ENCODE peak calls at places on chromosomes 11 and 22, in ten cellular contexts. One of them, this sample, is unnamed.

GRCh38 chr11:35343033-35343598 is 76.2 kb downstream of the SLC1A2 start:
- DNase-seq in adrenal gland: no peak
- DNase-seq in IMR-90: no peak
- DNase-seq in A549: no peak
- DNase-seq in aorta: no peak
- DNase-seq in cardiac muscle cell: no peak
- DNase-seq in H9: no peak
- DNase-seq in CD8-positive, alpha-beta memory T cell: no peak
- DNase-seq in right atrium auricular region: no peak
- DNase-seq in left ventricle myocardium inferior: no peak
- DNase-seq in this sample: no peak

GRCh38 chr11:101030015-101030414 is 99.6 kb downstream of the PGR start:
- DNase-seq in right atrium auricular region: no peak
- DNase-seq in CD8-positive, alpha-beta memory T cell: no peak
- DNase-seq in left ventricle myocardium inferior: no peak
- DNase-seq in cardiac muscle cell: peak; percentile 4
- DNase-seq in adrenal gland: no peak
- DNase-seq in aorta: no peak
- DNase-seq in A549: no peak
- DNase-seq in H9: no peak
- DNase-seq in IMR-90: no peak
- DNase-seq in this sample: no peak

GRCh38 chr11:60939828-60940227 is 12.1 kb downstream of the SLC15A3 start:
- DNase-seq in CD8-positive, alpha-beta memory T cell: no peak
- DNase-seq in H9: no peak
- DNase-seq in aorta: no peak
- DNase-seq in adrenal gland: no peak
- DNase-seq in cardiac muscle cell: peak; percentile 71
- DNase-seq in left ventricle myocardium inferior: no peak
- DNase-seq in A549: no peak
- DNase-seq in IMR-90: peak; percentile 32
- DNase-seq in right atrium auricular region: no peak
- DNase-seq in this sample: no peak

GRCh38 chr11:1105183-1105565 is 30.5 kb downstream of the MUC2 start:
- DNase-seq in aorta: peak; percentile 54
- DNase-seq in adrenal gland: no peak
- DNase-seq in CD8-positive, alpha-beta memory T cell: no peak
- DNase-seq in cardiac muscle cell: no peak
- DNase-seq in right atrium auricular region: no peak
- DNase-seq in A549: no peak
- DNase-seq in H9: no peak
- DNase-seq in left ventricle myocardium inferior: no peak
- DNase-seq in IMR-90: no peak
- DNase-seq in this sample: no peak

GRCh38 chr11:78219493-78220217 is 30.9 kb downstream of the USP35 start:
- DNase-seq in A549: no peak
- DNase-seq in left ventricle myocardium inferior: no peak
- DNase-seq in IMR-90: no peak
- DNase-seq in CD8-positive, alpha-beta memory T cell: no peak
- DNase-seq in cardiac muscle cell: no peak
- DNase-seq in H9: peak; percentile 12
- DNase-seq in aorta: no peak
- DNase-seq in adrenal gland: no peak
- DNase-seq in right atrium auricular region: no peak
- DNase-seq in this sample: peak; percentile 29

GRCh38 chr22:48889209-48889830 is 938.4 kb downstream of the BRD1 start:
- DNase-seq in right atrium auricular region: peak; percentile 49
- DNase-seq in left ventricle myocardium inferior: peak; percentile 1
- DNase-seq in H9: peak; percentile 22
- DNase-seq in IMR-90: no peak
- DNase-seq in cardiac muscle cell: no peak
- DNase-seq in aorta: peak; percentile 45
- DNase-seq in A549: no peak
- DNase-seq in adrenal gland: no peak
- DNase-seq in CD8-positive, alpha-beta memory T cell: peak; percentile 7
- DNase-seq in this sample: peak; percentile 44

GRCh38 chr22:49500942-49501395 is 326.7 kb downstream of the BRD1 start:
- DNase-seq in IMR-90: no peak
- DNase-seq in CD8-positive, alpha-beta memory T cell: no peak
- DNase-seq in right atrium auricular region: no peak
- DNase-seq in A549: no peak
- DNase-seq in adrenal gland: no peak
- DNase-seq in left ventricle myocardium inferior: no peak
- DNase-seq in H9: no peak
- DNase-seq in cardiac muscle cell: no peak
- DNase-seq in aorta: no peak
- DNase-seq in this sample: no peak

GRCh38 chr11:119493712-119494111 is 70.7 kb upstream of the THY1 start:
- DNase-seq in left ventricle myocardium inferior: no peak
- DNase-seq in IMR-90: peak; percentile 25
- DNase-seq in cardiac muscle cell: peak; percentile 39
- DNase-seq in H9: peak; percentile 83
- DNase-seq in right atrium auricular region: no peak
- DNase-seq in CD8-positive, alpha-beta memory T cell: no peak
- DNase-seq in A549: no peak
- DNase-seq in adrenal gland: no peak
- DNase-seq in aorta: no peak
- DNase-seq in this sample: peak; percentile 97

GRCh38 chr11:2652857-2653643 is 46.7 kb downstream of the KCNQ1OT1 start:
- DNase-seq in left ventricle myocardium inferior: no peak
- DNase-seq in H9: no peak
- DNase-seq in right atrium auricular region: no peak
- DNase-seq in cardiac muscle cell: peak; percentile 23
- DNase-seq in CD8-positive, alpha-beta memory T cell: no peak
- DNase-seq in aorta: no peak
- DNase-seq in A549: no peak
- DNase-seq in adrenal gland: no peak
- DNase-seq in IMR-90: no peak
- DNase-seq in this sample: no peak

GRCh38 chr11:107708787-107709186 is 3.1 kb downstream of the SLN start:
- DNase-seq in A549: no peak
- DNase-seq in cardiac muscle cell: no peak
- DNase-seq in CD8-positive, alpha-beta memory T cell: no peak
- DNase-seq in right atrium auricular region: no peak
- DNase-seq in IMR-90: no peak
- DNase-seq in adrenal gland: no peak
- DNase-seq in left ventricle myocardium inferior: no peak
- DNase-seq in aorta: no peak
- DNase-seq in H9: no peak
- DNase-seq in this sample: no peak

GRCh38 chr11:11071483-11071882 is 213.6 kb upstream of the ZBED5 start:
- DNase-seq in right atrium auricular region: no peak
- DNase-seq in cardiac muscle cell: no peak
- DNase-seq in A549: no peak
- DNase-seq in IMR-90: no peak
- DNase-seq in CD8-positive, alpha-beta memory T cell: no peak
- DNase-seq in aorta: no peak
- DNase-seq in H9: no peak
- DNase-seq in left ventricle myocardium inferior: no peak
- DNase-seq in adrenal gland: no peak
- DNase-seq in this sample: no peak

GRCh38 chr11:10908215-10908990 is 50.5 kb upstream of the ZBED5 start:
- DNase-seq in aorta: no peak
- DNase-seq in left ventricle myocardium inferior: no peak
- DNase-seq in adrenal gland: no peak
- DNase-seq in CD8-positive, alpha-beta memory T cell: no peak
- DNase-seq in right atrium auricular region: no peak
- DNase-seq in IMR-90: peak; percentile 93
- DNase-seq in H9: peak; percentile 59
- DNase-seq in A549: peak; percentile 35
- DNase-seq in cardiac muscle cell: peak; percentile 95
- DNase-seq in this sample: no peak

GRCh38 chr11:71078482-71078881 is 173.9 kb downstream of the SHANK2 start:
- DNase-seq in IMR-90: no peak
- DNase-seq in CD8-positive, alpha-beta memory T cell: no peak
- DNase-seq in cardiac muscle cell: peak; percentile 4
- DNase-seq in right atrium auricular region: no peak
- DNase-seq in aorta: no peak
- DNase-seq in left ventricle myocardium inferior: no peak
- DNase-seq in A549: peak; percentile 38
- DNase-seq in H9: no peak
- DNase-seq in adrenal gland: no peak
- DNase-seq in this sample: no peak

DNA sequence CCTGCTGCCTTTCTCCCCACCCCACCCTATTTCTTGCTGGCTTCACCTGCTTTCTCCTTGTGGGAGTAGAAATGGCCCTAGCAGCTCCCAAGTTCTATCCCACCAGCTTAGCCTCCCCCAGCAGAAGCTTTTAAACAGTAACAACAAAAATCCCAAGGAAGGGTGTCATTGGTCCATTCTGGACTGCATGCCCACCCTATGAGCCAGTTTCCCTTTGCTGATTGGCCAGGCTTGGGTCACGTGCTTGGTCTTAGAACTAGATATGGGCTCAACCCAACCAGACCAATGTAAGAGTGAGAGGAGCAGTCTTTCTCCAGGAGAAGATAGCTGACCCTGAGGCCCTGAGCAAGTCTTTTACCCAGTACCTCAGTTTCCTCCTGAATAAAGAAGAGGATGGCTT is 2.3 kb downstream of the MTFP1 start:
- DNase-seq in left ventricle myocardium inferior: no peak
- DNase-seq in aorta: no peak
- DNase-seq in IMR-90: no peak
- DNase-seq in H9: no peak
- DNase-seq in CD8-positive, alpha-beta memory T cell: no peak
- DNase-seq in adrenal gland: no peak
- DNase-seq in right atrium auricular region: no peak
- DNase-seq in cardiac muscle cell: no peak
- DNase-seq in A549: no peak
- DNase-seq in this sample: no peak
- H3K4me1 ChIP-seq in left ventricle myocardium inferior: peaks cover 34% of the 10 kb centered on the region
- H3K4me1 ChIP-seq in aorta: no peaks in the 10 kb centered on the region
- H3K4me1 ChIP-seq in IMR-90: peaks cover 8% of the 10 kb centered on the region
- H3K4me1 ChIP-seq in H9: no peaks in the 10 kb centered on the region
- H3K4me1 ChIP-seq in CD8-positive, alpha-beta memory T cell: peaks cover 33% of the 10 kb centered on the region
- H3K4me1 ChIP-seq in adrenal gland: peaks cover 24% of the 10 kb centered on the region
- H3K4me1 ChIP-seq in right atrium auricular region: no peaks in the 10 kb centered on the region
- H3K4me1 ChIP-seq in cardiac muscle cell: no peaks in the 10 kb centered on the region
- H3K4me1 ChIP-seq in A549: peaks cover 10% of the 10 kb centered on the region
- H3K4me1 ChIP-seq in this sample: peaks cover 2% of the 10 kb centered on the region

DNA sequence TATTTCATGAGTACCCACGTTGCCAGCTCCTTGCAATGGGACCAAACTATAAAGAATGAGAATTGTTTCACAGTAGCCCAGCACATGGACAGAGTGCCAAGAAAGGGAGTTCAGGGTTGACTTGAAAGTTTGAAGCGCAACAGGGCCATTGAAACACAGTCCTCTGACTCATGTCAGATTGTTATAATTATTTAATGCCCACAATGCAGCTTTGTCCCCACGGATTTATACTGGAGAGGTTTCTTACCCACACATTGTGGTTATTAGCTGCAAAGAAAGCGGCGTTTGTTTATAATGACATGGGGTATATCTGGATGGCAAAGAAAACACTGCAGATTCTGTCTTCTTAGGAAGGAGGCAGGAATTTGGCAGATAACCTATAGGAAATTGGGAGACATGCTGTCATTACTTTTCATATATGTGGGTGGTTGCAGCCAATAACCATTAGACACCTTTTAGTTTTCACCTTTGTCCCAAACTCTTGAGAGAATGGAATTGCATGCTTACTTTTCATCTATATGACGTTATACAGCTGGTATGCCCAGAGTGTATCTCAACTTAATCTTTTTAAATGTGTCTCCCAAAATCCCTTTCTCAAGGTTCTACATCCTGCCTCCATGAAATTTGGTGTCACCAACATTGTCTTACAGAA is 143.6 kb downstream of the TEAD1 start:
- DNase-seq in left ventricle myocardium inferior: no peak
- DNase-seq in H9: no peak
- DNase-seq in A549: no peak
- DNase-seq in cardiac muscle cell: no peak
- DNase-seq in aorta: no peak
- DNase-seq in CD8-positive, alpha-beta memory T cell: no peak
- DNase-seq in right atrium auricular region: no peak
- DNase-seq in adrenal gland: no peak
- DNase-seq in IMR-90: peak; percentile 49
- DNase-seq in this sample: no peak
- H3K4me1 ChIP-seq in left ventricle myocardium inferior: peaks cover 65% of the 10 kb centered on the region
- H3K4me1 ChIP-seq in H9: peaks cover 2% of the 10 kb centered on the region
- H3K4me1 ChIP-seq in A549: peaks cover 55% of the 10 kb centered on the region
- H3K4me1 ChIP-seq in cardiac muscle cell: peaks cover 43% of the 10 kb centered on the region
- H3K4me1 ChIP-seq in aorta: no peaks in the 10 kb centered on the region
- H3K4me1 ChIP-seq in CD8-positive, alpha-beta memory T cell: no peaks in the 10 kb centered on the region
- H3K4me1 ChIP-seq in right atrium auricular region: no peaks in the 10 kb centered on the region
- H3K4me1 ChIP-seq in adrenal gland: peaks cover 28% of the 10 kb centered on the region
- H3K4me1 ChIP-seq in IMR-90: peaks cover 33% of the 10 kb centered on the region
- H3K4me1 ChIP-seq in this sample: no peaks in the 10 kb centered on the region

DNA sequence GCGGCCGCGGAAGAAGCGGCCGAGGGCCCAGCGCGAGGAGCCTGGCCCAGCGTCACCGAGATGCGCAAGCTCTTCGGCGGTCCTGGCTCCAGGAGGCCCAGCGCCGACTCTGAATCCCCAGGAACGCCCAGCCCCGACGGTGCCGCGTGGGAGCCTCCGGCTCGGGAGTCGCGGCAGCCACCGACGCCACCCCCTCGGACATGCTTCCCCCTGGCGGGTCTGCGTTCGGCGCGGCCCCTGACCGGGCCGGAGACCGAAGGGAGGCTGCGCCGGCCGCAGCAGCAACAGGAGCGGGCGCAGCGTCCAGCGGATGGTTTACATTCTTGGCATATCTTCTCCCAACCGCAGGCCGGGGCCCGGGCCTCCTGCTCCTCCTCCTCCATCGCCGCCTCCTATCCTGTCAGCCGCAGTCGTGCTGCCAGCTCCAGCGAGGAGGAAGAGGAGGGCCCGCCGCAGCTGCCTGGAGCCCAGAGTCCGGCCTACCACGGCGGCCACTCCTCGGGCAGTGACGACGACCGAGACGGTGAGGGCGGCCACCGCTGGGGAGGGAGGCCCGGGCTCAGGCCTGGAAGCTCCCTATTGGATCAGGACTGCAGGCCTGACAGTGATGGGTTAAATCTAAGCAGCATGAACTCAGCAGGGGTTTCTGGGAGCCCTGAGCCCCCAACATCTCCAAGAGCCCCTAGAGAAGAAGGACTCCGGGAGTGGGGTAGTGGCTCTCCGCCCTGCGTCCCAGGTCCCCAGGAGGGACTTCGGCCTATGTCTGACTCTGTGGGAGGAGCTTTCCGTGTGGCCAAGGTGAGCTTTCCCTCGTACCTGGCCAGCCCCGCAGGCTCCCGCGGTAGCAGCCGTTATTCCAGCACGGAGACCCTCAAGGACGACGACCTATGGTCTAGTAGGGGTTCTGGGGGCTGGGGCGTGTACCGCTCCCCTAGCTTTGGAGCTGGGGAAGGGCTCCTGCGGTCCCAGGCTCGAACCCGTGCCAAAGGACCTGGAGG is 1.2 kb downstream of the ARHGEF17 start:
- DNase-seq in adrenal gland: peak; percentile 66
- DNase-seq in aorta: peak; percentile 96
- DNase-seq in H9: peak; percentile 90
- DNase-seq in A549: peak; percentile 88
- DNase-seq in CD8-positive, alpha-beta memory T cell: no peak
- DNase-seq in cardiac muscle cell: peak; percentile 99
- DNase-seq in left ventricle myocardium inferior: peak; percentile 92
- DNase-seq in IMR-90: peak; percentile 96
- DNase-seq in right atrium auricular region: peak; percentile 94
- DNase-seq in this sample: peak; percentile 95
- H3K4me1 ChIP-seq in adrenal gland: peaks cover 9% of the 10 kb centered on the region
- H3K4me1 ChIP-seq in aorta: no peaks in the 10 kb centered on the region
- H3K4me1 ChIP-seq in H9: no peaks in the 10 kb centered on the region
- H3K4me1 ChIP-seq in A549: peaks cover 35% of the 10 kb centered on the region
- H3K4me1 ChIP-seq in CD8-positive, alpha-beta memory T cell: peaks cover 7% of the 10 kb centered on the region
- H3K4me1 ChIP-seq in cardiac muscle cell: peaks cover 35% of the 10 kb centered on the region
- H3K4me1 ChIP-seq in left ventricle myocardium inferior: peaks cover 73% of the 10 kb centered on the region
- H3K4me1 ChIP-seq in IMR-90: peaks cover 34% of the 10 kb centered on the region
- H3K4me1 ChIP-seq in right atrium auricular region: no peaks in the 10 kb centered on the region
- H3K4me1 ChIP-seq in this sample: peaks cover 28% of the 10 kb centered on the region

GRCh38 chr22:47165998-47166397 is 403.5 kb downstream of the TBC1D22A start:
- DNase-seq in right atrium auricular region: no peak
- DNase-seq in adrenal gland: no peak
- DNase-seq in H9: peak; percentile 12
- DNase-seq in aorta: peak; percentile 47
- DNase-seq in IMR-90: no peak
- DNase-seq in left ventricle myocardium inferior: no peak
- DNase-seq in A549: no peak
- DNase-seq in cardiac muscle cell: no peak
- DNase-seq in CD8-positive, alpha-beta memory T cell: no peak
- DNase-seq in this sample: peak; percentile 24
- H3K4me1 ChIP-seq in right atrium auricular region: no peaks in the 10 kb centered on the region
- H3K4me1 ChIP-seq in adrenal gland: no peaks in the 10 kb centered on the region
- H3K4me1 ChIP-seq in H9: no peaks in the 10 kb centered on the region
- H3K4me1 ChIP-seq in aorta: no peaks in the 10 kb centered on the region
- H3K4me1 ChIP-seq in IMR-90: peaks cover 2% of the 10 kb centered on the region
- H3K4me1 ChIP-seq in left ventricle myocardium inferior: peaks cover 26% of the 10 kb centered on the region
- H3K4me1 ChIP-seq in A549: no peaks in the 10 kb centered on the region
- H3K4me1 ChIP-seq in cardiac muscle cell: no peaks in the 10 kb centered on the region
- H3K4me1 ChIP-seq in CD8-positive, alpha-beta memory T cell: no peaks in the 10 kb centered on the region
- H3K4me1 ChIP-seq in this sample: no peaks in the 10 kb centered on the region

This sample was measured in endodermal cell.